ENCODE peak calls at places on chromosome 15, in four cellular contexts. H is OCI-LY7, P is esophagus squamous epithelium, U is cardiac muscle cell. V is an unnamed sample.

GRCh38 chr15:65102912-65103311 is 12.1 kb downstream of the UBAP1L start:
- DNase-seq in H (no peak), P (no peak), U (no peak), V (no peak)

GRCh38 chr15:99504823-99505551 is 60.8 kb upstream of the MEF2A start:
- DNase-seq in H (peak), P (no peak), U (no peak), V (peak)

GRCh38 chr15:39942101-39942752 is 8.3 kb downstream of the EIF2AK4 start:
- DNase-seq in P (no peak), H (no peak), U (no peak), V (no peak)

GRCh38 chr15:101207867-101208288 is 44.0 kb downstream of the CHSY1 start:
- DNase-seq in H (no peak), P (no peak), U (no peak), V (no peak)

GRCh38 chr15:34182942-34183341 is 27.0 kb downstream of the KATNBL1 start:
- DNase-seq in U (no peak), H (no peak), P (no peak), V (no peak)

GRCh38 chr15:41115652-41116115 is 396 bp downstream of the INO80 start:
- DNase-seq in U (peak), H (peak), P (peak), V (peak)

GRCh38 chr15:40080847-40081246 is 27.8 kb downstream of the BMF start:
- DNase-seq in P (no peak), H (no peak), U (no peak), V (no peak)

GRCh38 chr15:89494941-89495637 is 1.3 kb downstream of the RHCG start:
- DNase-seq in U (no peak), P (no peak), H (peak), V (peak)

GRCh38 chr15:60903221-60903620 is 325.9 kb downstream of the RORA start:
- DNase-seq in U (no peak), P (no peak), H (no peak), V (no peak)

GRCh38 chr15:69895202-69895601 is 202.5 kb downstream of the TLE3 start:
- DNase-seq in H (no peak), P (no peak), U (no peak), V (no peak)

GRCh38 chr15:101807345-101807945 is 4.1 kb downstream of the OR4F6 start:
- DNase-seq in H (no peak), U (no peak), P (no peak), V (no peak)

GRCh38 chr15:50993598-50993997 is 85.1 kb downstream of the AP4E1 start:
- DNase-seq in P (no peak), H (no peak), U (no peak), V (no peak)

GRCh38 chr15:94164202-94164807 is 67.1 kb upstream of the MCTP2 start:
- DNase-seq in U (peak), H (peak), P (no peak), V (peak)

GRCh38 chr15:64464271-64465005 is 4.1 kb downstream of the ZNF609 start:
- DNase-seq in U (no peak), P (no peak), H (no peak), V (no peak)

GRCh38 chr15:60865507-60865906 is 363.6 kb downstream of the RORA start:
- DNase-seq in U (no peak), H (no peak), P (no peak), V (no peak)

GRCh38 chr15:85788796-85789495 is 5.8 kb downstream of the KLHL25 start:
- DNase-seq in H (no peak), U (no peak), P (no peak), V (no peak)

GRCh38 chr15:47384316-47384715 is 333.0 kb upstream of the SEMA6D start:
- DNase-seq in H (no peak), U (peak), P (no peak), V (no peak)

GRCh38 chr15:96764946-96765345 is 434.4 kb downstream of the NR2F2 start:
- DNase-seq in P (no peak), H (no peak), U (no peak), V (no peak)

GRCh38 chr15:40398413-40398873 is 7.2 kb upstream of the IVD start:
- DNase-seq in H (peak), U (no peak), P (no peak), V (peak)

GRCh38 chr15:76996526-76997401 is 1.8 kb downstream of the PSTPIP1 start:
- DNase-seq in P (no peak), U (no peak), H (no peak), V (no peak)

GRCh38 chr15:51089699-51090098 is 5.0 kb downstream of the TNFAIP8L3 start:
- DNase-seq in P (no peak), U (no peak), H (no peak), V (no peak)

GRCh38 chr15:42313463-42313862 is 40.2 kb upstream of the TMEM87A start:
- DNase-seq in U (peak), P (no peak), H (peak), V (no peak)

GRCh38 chr15:82414536-82415191 is 15.0 kb upstream of the GOLGA6L9 start:
- DNase-seq in P (no peak), U (no peak), H (no peak), V (no peak)

GRCh38 chr15:99438691-99439523 is 126.9 kb upstream of the MEF2A start:
- DNase-seq in U (no peak), H (no peak), P (no peak), V (no peak)

GRCh38 chr15:34759347-34759746 is 4.5 kb upstream of the GJD2 start:
- DNase-seq in U (peak), H (no peak), P (no peak), V (no peak)

GRCh38 chr15:66749841-66750575 is 48.0 kb downstream of the SMAD6 start:
- DNase-seq in P (no peak), H (no peak), U (no peak), V (no peak)

GRCh38 chr15:74781673-74782595 is at the start of gene CSK:
- DNase-seq in U (peak), H (peak), P (no peak), V (peak)

GRCh38 chr15:95684693-95685115 is 645.8 kb upstream of the NR2F2 start:
- DNase-seq in H (no peak), U (no peak), P (no peak), V (no peak)

GRCh38 chr15:100905855-100906254 is 13.3 kb upstream of the LRRK1 start:
- DNase-seq in U (no peak), P (no peak), H (no peak), V (no peak)

GRCh38 chr15:63501256-63502089 is 2.9 kb upstream of the USP3 start:
- DNase-seq in U (peak), P (no peak), H (peak), V (no peak)

GRCh38 chr15:64776402-64776786 is 1.0 kb upstream of the RBPMS2 start:
- DNase-seq in U (peak), P (no peak), H (no peak), V (no peak)

GRCh38 chr15:44532689-44533088 is 4.3 kb upstream of the EIF3J start:
- DNase-seq in P (no peak), H (peak), U (no peak), V (no peak)

GRCh38 chr15:70200003-70200410 is 102.3 kb upstream of the TLE3 start:
- DNase-seq in U (no peak), P (no peak), H (no peak), V (no peak)

GRCh38 chr15:30905821-30906220 is 2.1 kb downstream of the FAN1 start:
- DNase-seq in U (peak), P (no peak), H (no peak), V (no peak)
- TF ChIP-seq CTCF in U (peak), P (no peak), H (no peak), V (no peak)

GRCh38 chr15:80856400-80856799 is 77.2 kb downstream of the CEMIP start:
- DNase-seq in U (no peak), H (peak), P (no peak), V (no peak)
- TF ChIP-seq CTCF in U (peak), H (peak), P (no peak), V (no peak)

GRCh38 chr15:88477885-88478284 is 10.4 kb downstream of the MRPS11 start:
- DNase-seq in H (no peak), P (no peak), U (no peak), V (no peak)

GRCh38 chr15:88477126-88477525 is 9.6 kb downstream of the MRPS11 start:
- DNase-seq in P (no peak), H (no peak), U (no peak), V (no peak)

GRCh38 chr15:88479169-88479568 is 11.7 kb downstream of the MRPS11 start:
- DNase-seq in H (no peak), U (no peak), P (no peak), V (no peak)

GRCh38 chr15:88480981-88481380 is 13.5 kb downstream of the MRPS11 start:
- DNase-seq in P (no peak), U (no peak), H (no peak), V (no peak)

GRCh38 chr15:88476635-88477038 is 9.1 kb downstream of the MRPS11 start:
- DNase-seq in P (no peak), U (peak), H (peak), V (peak)
- TF ChIP-seq CTCF in P (peak), U (peak), H (peak), V (peak)

GRCh38 chr15:72732554-72732953 is 46.5 kb downstream of the BBS4 start:
- DNase-seq in P (no peak), U (no peak), H (no peak), V (no peak)
- TF ChIP-seq CTCF in P (no peak), U (no peak), H (peak), V (no peak)

DNA sequence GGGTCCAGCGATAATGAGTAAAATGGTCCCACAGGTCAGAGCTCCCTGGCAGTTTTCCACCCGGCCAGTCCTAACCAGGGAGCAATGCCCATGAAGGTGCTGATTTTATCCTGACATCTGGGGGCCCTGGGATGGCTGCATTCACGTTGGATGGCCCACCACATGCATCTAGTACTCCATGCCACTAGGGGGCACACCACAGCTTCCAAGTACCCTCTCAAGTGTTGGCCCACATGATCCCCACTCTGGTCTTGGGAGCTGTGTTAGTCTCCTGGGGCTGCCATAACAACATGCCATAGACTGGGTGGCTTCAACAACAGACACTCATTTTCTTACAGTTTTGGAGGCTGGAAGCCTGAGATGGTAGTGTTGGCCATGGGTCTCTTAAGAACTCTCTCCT is 225.5 kb downstream of the SLCO3A1 start:
- DNase-seq in U (no peak), P (no peak), H (peak), V (no peak)
- TF ChIP-seq CTCF in U (peak), P (no peak), H (peak), V (no peak)

GRCh38 chr15:55282284-55282833 is 7.3 kb downstream of the RAB27A start:
- DNase-seq in H (no peak), U (no peak), P (no peak), V (no peak)

GRCh38 chr15:55279746-55280351 is 9.8 kb downstream of the RAB27A start:
- DNase-seq in U (no peak), H (no peak), P (no peak), V (peak)

GRCh38 chr15:55283295-55284147 is 6.1 kb downstream of the RAB27A start:
- DNase-seq in H (no peak), U (no peak), P (no peak), V (no peak)

GRCh38 chr15:55279100-55279745 is 10.4 kb downstream of the RAB27A start:
- DNase-seq in U (no peak), H (no peak), P (no peak), V (no peak)

DNA sequence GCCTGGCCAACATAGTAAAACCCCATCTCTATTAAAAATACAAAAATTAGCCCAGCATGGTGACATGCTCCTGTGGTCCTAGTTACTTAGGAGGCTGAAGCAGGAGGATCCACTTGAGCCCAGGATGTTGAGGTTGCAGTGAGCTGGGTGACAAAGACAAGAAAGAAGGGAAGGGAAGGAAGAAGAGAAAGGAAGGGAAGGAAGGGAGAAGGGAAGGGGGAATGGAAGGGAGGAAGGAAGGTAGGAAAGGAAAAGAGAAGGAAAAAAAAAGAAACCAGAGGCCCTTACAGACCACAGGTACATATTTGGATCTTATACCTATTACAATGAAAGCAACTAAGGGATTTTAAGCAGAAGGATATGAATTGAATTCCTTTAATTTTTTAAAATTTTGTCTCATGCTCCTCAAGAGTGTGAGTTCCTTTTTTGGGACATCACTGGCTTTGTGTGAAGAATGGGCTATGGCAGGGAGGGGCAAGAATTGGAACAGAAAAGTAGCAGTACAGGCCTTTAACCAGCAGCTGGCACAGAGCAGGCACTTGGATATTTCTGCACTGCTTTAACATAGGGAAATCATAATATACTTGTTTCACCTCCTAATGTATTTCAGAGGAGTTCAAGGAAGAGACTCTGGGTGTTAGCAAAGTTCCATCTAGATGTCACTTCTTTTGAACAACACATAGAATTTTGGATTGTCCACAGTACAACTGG is 7.9 kb downstream of the RAB27A start:
- DNase-seq in U (no peak), P (no peak), H (no peak), V (no peak)
- TF ChIP-seq CTCF in U (no peak), P (no peak), H (no peak), V (no peak)

GRCh38 chr15:59247364-59247763 is 40.7 kb downstream of the LDHAL6B start:
- DNase-seq in H (peak), U (peak), P (no peak), V (no peak)
- TF ChIP-seq CTCF in H (peak), U (peak), P (peak), V (peak)

DNA sequence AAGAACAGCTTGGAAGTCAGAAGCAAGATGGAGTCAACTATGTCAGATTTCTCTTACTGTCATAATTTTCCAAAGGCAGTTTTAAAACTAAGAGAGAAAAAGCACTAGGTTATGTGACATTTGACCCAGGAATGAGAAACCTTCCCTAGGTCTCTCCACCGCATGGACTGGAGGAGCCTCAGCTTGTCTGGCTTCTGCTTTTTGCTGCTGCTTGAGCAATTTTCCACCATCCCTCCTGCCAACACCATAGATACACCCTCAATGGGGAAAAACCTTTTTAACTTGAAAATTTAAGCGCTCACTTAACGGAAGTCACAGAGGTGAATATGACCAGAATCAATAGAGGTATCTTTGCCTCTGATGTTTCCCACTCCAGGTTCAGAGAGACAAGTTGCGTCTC is 17.8 kb upstream of the IREB2 start:
- DNase-seq in U (no peak), P (no peak), H (no peak), V (no peak)
- TF ChIP-seq CTCF in U (no peak), P (no peak), H (no peak), V (no peak)

V was measured in GM10248.